ENCODE peak calls at places on chromosomes 6 and 20, in six cellular contexts. S is body of pancreas, B is cardiac muscle cell, Z is fibroblast of pulmonary artery, K is AG10803, C is DND-41. T is an unnamed sample.

GRCh38 chr6:148737806-148738205 is 9.0 kb upstream of the UST start:
- DNase-seq in S (no peak), B (no peak), Z (no peak), K (no peak), C (no peak), T (no peak)

GRCh38 chr20:3820901-3821727 is 767 bp downstream of the AP5S1 start:
- DNase-seq in S (no peak), B (no peak), Z (no peak), K (no peak), C (no peak), T (no peak)

GRCh38 chr20:43983359-43983758 is 68.7 kb downstream of the TOX2 start:
- DNase-seq in S (no peak), B (no peak), Z (no peak), K (no peak), C (peak), T (no peak)

GRCh38 chr6:159151266-159151855 is 17.8 kb upstream of the FNDC1 start:
- DNase-seq in S (peak), B (peak), Z (peak), K (peak), C (peak), T (peak)

GRCh38 chr6:28312939-28313338 is 23.0 kb downstream of the ZSCAN31 start:
- DNase-seq in S (no peak), B (no peak), Z (no peak), K (no peak), C (no peak), T (no peak)

GRCh38 chr20:43681468-43681942 is 14.6 kb downstream of the MYBL2 start:
- DNase-seq in S (peak), B (peak), Z (no peak), K (peak), C (no peak), T (no peak)

GRCh38 chr6:19157496-19157895 is 679.7 kb upstream of the ID4 start:
- DNase-seq in S (no peak), B (no peak), Z (no peak), K (no peak), C (no peak), T (no peak)

GRCh38 chr20:41476013-41476441 is 109.4 kb upstream of the EMILIN3 start:
- DNase-seq in S (peak), B (no peak), Z (peak), K (peak), C (no peak), T (peak)

GRCh38 chr6:99187429-99187828 is 162.0 kb downstream of the FAXC start:
- DNase-seq in S (no peak), B (no peak), Z (no peak), K (no peak), C (no peak), T (no peak)

GRCh38 chr6:63573899-63574553 is 1.7 kb downstream of the LOC128125822 start:
- DNase-seq in S (peak), B (peak), Z (peak), K (peak), C (peak), T (peak)

GRCh38 chr20:59032023-59032712 is at the start of gene ATP5F1E:
- DNase-seq in S (peak), B (peak), Z (peak), K (peak), C (peak), T (peak)

GRCh38 chr20:47704746-47705496 is 80.4 kb downstream of the SULF2 start:
- DNase-seq in S (no peak), B (no peak), Z (peak), K (no peak), C (no peak), T (peak)

GRCh38 chr6:79676785-79677736 is 45.9 kb downstream of the SH3BGRL2 start:
- DNase-seq in S (no peak), B (no peak), Z (no peak), K (no peak), C (no peak), T (no peak)

GRCh38 chr6:2505624-2506023 is 245.1 kb downstream of the MYLK4 start:
- DNase-seq in S (no peak), B (no peak), Z (no peak), K (no peak), C (peak), T (peak)

GRCh38 chr6:7590918-7591302 is 912 bp downstream of the SNRNP48 start:
- DNase-seq in S (peak), B (no peak), Z (peak), K (peak), C (peak), T (peak)

GRCh38 chr20:24949756-24950127 is 673 bp downstream of the CST7 start:
- DNase-seq in S (no peak), B (no peak), Z (no peak), K (no peak), C (no peak), T (no peak)

GRCh38 chr6:35259946-35260626 is 551 bp downstream of the ZNF76 start:
- DNase-seq in S (peak), B (peak), Z (peak), K (peak), C (peak), T (peak)

GRCh38 chr20:20076297-20077065 is 24.1 kb downstream of the CFAP61 start:
- DNase-seq in S (no peak), B (no peak), Z (peak), K (peak), C (peak), T (peak)

GRCh38 chr6:170179925-170180324 is 111.0 kb downstream of the DLL1 start:
- DNase-seq in S (peak), B (no peak), Z (no peak), K (no peak), C (no peak), T (no peak)

GRCh38 chr6:109428889-109429477 is 11.4 kb downstream of the PPIL6 start:
- DNase-seq in S (no peak), B (no peak), Z (peak), K (peak), C (no peak), T (peak)

GRCh38 chr20:53763707-53764415 is 170.2 kb upstream of the ZNF217 start:
- DNase-seq in S (peak), B (no peak), Z (peak), K (peak), C (no peak), T (peak)

GRCh38 chr6:42428326-42429041 is 23.2 kb downstream of the TRERF1 start:
- DNase-seq in S (no peak), B (no peak), Z (no peak), K (peak), C (no peak), T (no peak)

GRCh38 chr6:135976585-135976984 is 125.1 kb downstream of the PDE7B start:
- DNase-seq in S (no peak), B (no peak), Z (no peak), K (no peak), C (no peak), T (no peak)

GRCh38 chr6:159044899-159045727 is at the start of gene TAGAP:
- DNase-seq in S (peak), B (no peak), Z (no peak), K (peak), C (peak), T (no peak)

GRCh38 chr6:117317261-117317660 is 51.9 kb downstream of the VGLL2 start:
- DNase-seq in S (no peak), B (peak), Z (peak), K (peak), C (no peak), T (peak)

GRCh38 chr20:618980-619379 is 8.9 kb upstream of the TCF15 start:
- DNase-seq in S (no peak), B (no peak), Z (no peak), K (no peak), C (no peak), T (no peak)

GRCh38 chr6:89989742-89990141 is 95.5 kb downstream of the GJA10 start:
- DNase-seq in S (peak), B (no peak), Z (peak), K (peak), C (no peak), T (peak)

GRCh38 chr6:138806889-138807288 is 11.0 kb downstream of the ECT2L start:
- DNase-seq in S (no peak), B (no peak), Z (no peak), K (no peak), C (no peak), T (no peak)

GRCh38 chr6:43972179-43972914 is 154.9 kb downstream of the MRPL14 start:
- DNase-seq in S (peak), B (no peak), Z (peak), K (peak), C (no peak), T (no peak)

GRCh38 chr6:39841923-39842322 is 49.7 kb downstream of the DAAM2 start:
- DNase-seq in S (no peak), B (no peak), Z (no peak), K (no peak), C (no peak), T (no peak)

GRCh38 chr6:1958257-1958656 is 287.1 kb downstream of the GMDS start:
- DNase-seq in S (no peak), B (no peak), Z (no peak), K (no peak), C (peak), T (no peak)

GRCh38 chr20:51700809-51701285 is 67.3 kb downstream of the ATP9A start:
- DNase-seq in S (peak), B (peak), Z (peak), K (peak), C (peak), T (peak)

GRCh38 chr20:32506721-32507120 is 78.4 kb downstream of the NOL4L start:
- DNase-seq in S (no peak), B (no peak), Z (no peak), K (no peak), C (no peak), T (no peak)

GRCh38 chr6:155493694-155494143 is 38.1 kb upstream of the NOX3 start:
- DNase-seq in S (peak), B (no peak), Z (peak), K (peak), C (no peak), T (peak)

GRCh38 chr20:8116067-8116811 is 15.8 kb upstream of the PLCB1 start:
- DNase-seq in S (no peak), B (no peak), Z (peak), K (peak), C (no peak), T (peak)

GRCh38 chr6:18053071-18053475 is 65.6 kb upstream of the KIF13A start:
- DNase-seq in S (no peak), B (no peak), Z (peak), K (peak), C (no peak), T (peak)

GRCh38 chr6:119163006-119163405 is 84.5 kb upstream of the FAM184A start:
- DNase-seq in S (no peak), B (no peak), Z (no peak), K (no peak), C (no peak), T (no peak)
- TF ChIP-seq CTCF in S (no peak), B (no peak), Z (no peak), K (no peak), C (no peak), T (no peak)

GRCh38 chr6:143684484-143684883 is 6.7 kb downstream of the PHACTR2 start:
- DNase-seq in S (no peak), B (no peak), Z (no peak), K (no peak), C (no peak), T (no peak)
- H3K4me3 ChIP-seq in S (no peak), B (no peak), Z (no peak), K (no peak), C (no peak), T (no peak)

DNA sequence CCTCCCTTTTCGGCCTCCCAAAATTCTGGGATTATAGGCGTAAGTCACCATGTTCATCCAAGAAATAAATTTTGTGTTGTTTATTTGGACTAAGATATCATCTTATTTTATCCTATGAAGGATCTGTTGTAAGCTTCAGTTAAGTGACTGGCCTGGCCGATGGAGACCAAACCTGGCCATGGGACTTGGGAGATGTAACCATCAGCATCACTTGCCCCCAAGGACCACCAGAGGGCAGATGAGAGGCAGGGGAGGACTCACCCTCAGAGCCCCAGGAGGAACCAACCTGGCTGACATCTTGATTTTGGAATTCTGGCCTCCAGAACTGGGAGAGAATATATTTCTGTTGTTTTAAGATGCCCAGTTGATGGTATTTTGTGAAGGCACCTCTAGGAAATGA is 266.7 kb downstream of the CDH26 start:
- DNase-seq in S (no peak), B (peak), Z (peak), K (peak), C (peak), T (no peak)
- TF ChIP-seq CTCF in S (no peak), B (no peak), Z (peak), K (peak), C (peak), T (peak)

GRCh38 chr6:128598561-128598960 is 78.2 kb upstream of the PTPRK start:
- DNase-seq in S (no peak), B (no peak), Z (no peak), K (no peak), C (no peak), T (no peak)
- H3K4me3 ChIP-seq in S (no peak), B (no peak), Z (no peak), K (no peak), C (no peak), T (no peak)

T was measured in cardiac fibroblast.